ENCODE peak calls at places on chromosomes 5 and 9, in eight cellular contexts. V is EL, F is NCI-H226, P is fibroblast of pulmonary artery, K is KBM-7, C is NCI-H748 treated with DMSO at 0.1 percent for 48 hours, Z is left ventricle myocardium inferior, M is G401. I is an unnamed sample.

GRCh38 chr5:6712136-6712581 is 1.1 kb upstream of the TENT4A start:
- DNase-seq in V (peak; percentile 68), F (peak; percentile 46), P (peak; percentile 58), K (peak; percentile 55), C (peak; percentile 72), Z (peak; percentile 46), M (peak; percentile 65), I (peak; percentile 55)

GRCh38 chr9:19230356-19231125 is at the start of gene DENND4C:
- DNase-seq in V (peak; percentile 90), F (peak; percentile 84), P (peak; percentile 86), K (peak; percentile 91), C (peak; percentile 92), Z (peak; percentile 87), M (peak; percentile 89), I (peak; percentile 90)

GRCh38 chr5:6899215-6899614 is 186.0 kb downstream of the TENT4A start:
- DNase-seq in V (no peak), F (no peak), P (no peak), K (no peak), C (no peak), Z (no peak), M (peak; percentile 36), I (no peak)

GRCh38 chr5:125492977-125493376 is 746.5 kb upstream of the ZNF608 start:
- DNase-seq in V (no peak), F (no peak), P (peak; percentile 21), K (no peak), C (no peak), Z (no peak), M (no peak), I (no peak)

GRCh38 chr5:36928947-36929346 is 52.4 kb downstream of the NIPBL start:
- DNase-seq in V (peak; percentile 81), F (peak; percentile 55), P (peak; percentile 35), K (no peak), C (no peak), Z (no peak), M (no peak), I (no peak)

GRCh38 chr5:179700401-179700918 is 1.7 kb downstream of the CANX start:
- DNase-seq in V (no peak), F (peak; percentile 76), P (no peak), K (peak; percentile 34), C (no peak), Z (no peak), M (no peak), I (no peak)

GRCh38 chr5:29214821-29215220 is 1978.7 kb upstream of the CDH6 start:
- DNase-seq in V (no peak), F (no peak), P (no peak), K (no peak), C (no peak), Z (no peak), M (no peak), I (no peak)

GRCh38 chr5:72510610-72511121 is 3.5 kb upstream of the ZNF366 start:
- DNase-seq in V (peak; percentile 89), F (peak; percentile 64), P (peak; percentile 66), K (peak; percentile 62), C (no peak), Z (no peak), M (no peak), I (no peak)

GRCh38 chr9:4986291-4986690 is 1.2 kb downstream of the JAK2 start:
- DNase-seq in V (no peak), F (no peak), P (no peak), K (no peak), C (no peak), Z (no peak), M (no peak), I (no peak)

GRCh38 chr9:121285835-121286687 is 18.1 kb downstream of the GSN start:
- DNase-seq in V (peak; percentile 83), F (no peak), P (peak; percentile 82), K (peak; percentile 90), C (no peak), Z (peak; percentile 83), M (peak; percentile 74), I (no peak)

GRCh38 chr5:84228266-84228665 is 156.4 kb downstream of the EDIL3 start:
- DNase-seq in V (no peak), F (no peak), P (no peak), K (no peak), C (no peak), Z (no peak), M (no peak), I (no peak)

GRCh38 chr9:78626971-78627370 is 330.0 kb downstream of the PSAT1 start:
- DNase-seq in V (no peak), F (no peak), P (no peak), K (no peak), C (no peak), Z (no peak), M (no peak), I (no peak)

GRCh38 chr5:172549708-172550095 is 91.4 kb upstream of the NEURL1B start:
- DNase-seq in V (no peak), F (no peak), P (no peak), K (no peak), C (no peak), Z (no peak), M (no peak), I (no peak)

GRCh38 chr5:29238115-29238514 is 1955.4 kb upstream of the CDH6 start:
- DNase-seq in V (no peak), F (no peak), P (no peak), K (no peak), C (no peak), Z (no peak), M (no peak), I (no peak)

GRCh38 chr9:131475956-131476776 is 26.6 kb upstream of the POMT1 start:
- DNase-seq in V (no peak), F (no peak), P (no peak), K (no peak), C (no peak), Z (no peak), M (peak; percentile 78), I (no peak)

GRCh38 chr9:121510766-121511555 is 11.3 kb upstream of the GGTA1 start:
- DNase-seq in V (no peak), F (no peak), P (no peak), K (peak; percentile 88), C (no peak), Z (peak; percentile 44), M (peak; percentile 8), I (no peak)